ENCODE peak calls at places on chromosomes 13 and 19, in six cellular contexts. W is PC-9, G is ovary, T is heart left ventricle, S is heart right ventricle, L is neural progenitor cell. F is an unnamed sample.

GRCh38 chr13:32940601-32941000 is 75.6 kb upstream of the KL start:
- DNase-seq in W (no peak), G (peak; percentile 37), T (peak; percentile 56), S (peak; percentile 21), L (no peak), F (no peak)

GRCh38 chr13:94596575-94596971 is 621 bp upstream of the TGDS start:
- DNase-seq in W (no peak), G (peak; percentile 54), T (peak; percentile 18), S (peak; percentile 6), L (no peak), F (peak; percentile 26)

GRCh38 chr19:47511128-47511517 is 3.7 kb downstream of the NAPA start:
- DNase-seq in W (no peak), G (peak; percentile 84), T (peak; percentile 81), S (no peak), L (no peak), F (no peak)

GRCh38 chr19:18469245-18470107 is 31.5 kb upstream of the ISYNA1 start:
- DNase-seq in W (no peak), G (peak; percentile 69), T (peak; percentile 67), S (peak; percentile 64), L (peak; percentile 82), F (peak; percentile 73)

GRCh38 chr13:97495678-97496077 is 61.7 kb downstream of the RAP2A start:
- DNase-seq in W (no peak), G (no peak), T (no peak), S (no peak), L (no peak), F (no peak)

GRCh38 chr13:20254076-20254475 is 22.0 kb upstream of the GJB6 start:
- DNase-seq in W (no peak), G (no peak), T (no peak), S (no peak), L (no peak), F (no peak)

GRCh38 chr13:24605923-24606372 is 74.3 kb upstream of the ATP12A start:
- DNase-seq in W (peak; percentile 12), G (no peak), T (no peak), S (no peak), L (peak; percentile 36), F (no peak)

GRCh38 chr13:114004416-114005205 is 30.7 kb upstream of the C13orf46 start:
- DNase-seq in W (peak; percentile 53), G (no peak), T (peak; percentile 62), S (no peak), L (no peak), F (no peak)

GRCh38 chr13:55464222-55464621 is 1676.5 kb upstream of the PRR20A start:
- DNase-seq in W (no peak), G (no peak), T (no peak), S (no peak), L (no peak), F (no peak)

GRCh38 chr13:109271991-109272454 is 514.4 kb downstream of the IRS2 start:
- DNase-seq in W (peak; percentile 70), G (no peak), T (no peak), S (no peak), L (peak; percentile 60), F (no peak)

GRCh38 chr19:53772943-53773342 is 51.2 kb downstream of the NLRP12 start:
- DNase-seq in W (peak; percentile 56), G (no peak), T (no peak), S (peak; percentile 38), L (peak; percentile 81), F (peak; percentile 56)

GRCh38 chr19:33040994-33041827 is 23.5 kb downstream of the RHPN2 start:
- DNase-seq in W (peak; percentile 86), G (no peak), T (no peak), S (no peak), L (no peak), F (peak; percentile 83)

GRCh38 chr13:57829496-57829895 is 198.0 kb downstream of the PCDH17 start:
- DNase-seq in W (no peak), G (no peak), T (no peak), S (no peak), L (no peak), F (no peak)

GRCh38 chr13:30143671-30144400 is 163.5 kb downstream of the KATNAL1 start:
- DNase-seq in W (no peak), G (no peak), T (no peak), S (no peak), L (no peak), F (no peak)

GRCh38 chr19:459724-460511 is 915 bp downstream of the SHC2 start:
- DNase-seq in W (peak; percentile 51), G (peak; percentile 84), T (peak; percentile 71), S (peak; percentile 70), L (peak; percentile 82), F (peak; percentile 56)

GRCh38 chr13:92460479-92460878 is 766.1 kb upstream of the GPC6 start:
- DNase-seq in W (no peak), G (no peak), T (no peak), S (no peak), L (no peak), F (no peak)

GRCh38 chr19:35986664-35987570 is 8.1 kb upstream of the SDHAF1 start:
- DNase-seq in W (no peak), G (no peak), T (peak; percentile 50), S (peak; percentile 12), L (peak; percentile 76), F (peak; percentile 40)

GRCh38 chr13:101627556-101627943 is 175.1 kb downstream of the ITGBL1 start:
- DNase-seq in W (no peak), G (no peak), T (no peak), S (no peak), L (no peak), F (no peak)

GRCh38 chr19:4909172-4909896 is at the start of gene UHRF1:
- DNase-seq in W (peak; percentile 30), G (no peak), T (no peak), S (no peak), L (peak; percentile 58), F (peak; percentile 48)

GRCh38 chr19:48695743-48696352 is at the start of gene FUT2:
- DNase-seq in W (peak; percentile 65), G (no peak), T (no peak), S (no peak), L (peak; percentile 41), F (peak; percentile 94)

GRCh38 chr19:55931936-55932386 is at the start of gene NLRP13:
- DNase-seq in W (no peak), G (no peak), T (no peak), S (no peak), L (no peak), F (no peak)

GRCh38 chr19:18006895-18007604 is 920 bp upstream of the ARRDC2 start:
- DNase-seq in W (peak; percentile 80), G (peak; percentile 86), T (peak; percentile 82), S (peak; percentile 82), L (peak; percentile 89), F (peak; percentile 87)

GRCh38 chr13:97116754-97117153 is 105.4 kb upstream of the MBNL2 start:
- DNase-seq in W (no peak), G (no peak), T (no peak), S (peak; percentile 31), L (no peak), F (no peak)

GRCh38 chr19:16204005-16204294 is 6.2 kb downstream of the AP1M1 start:
- DNase-seq in W (no peak), G (no peak), T (no peak), S (no peak), L (no peak), F (no peak)

GRCh38 chr13:71217827-71218226 is 649.2 kb downstream of the DACH1 start:
- DNase-seq in W (no peak), G (no peak), T (no peak), S (no peak), L (no peak), F (no peak)

GRCh38 chr19:29752450-29753025 is 37.5 kb upstream of the C19orf12 start:
- DNase-seq in W (no peak), G (no peak), T (no peak), S (no peak), L (no peak), F (no peak)

GRCh38 chr19:47836038-47836437 is 14.3 kb downstream of the CRX start:
- DNase-seq in W (no peak), G (no peak), T (no peak), S (no peak), L (no peak), F (no peak)

DNA sequence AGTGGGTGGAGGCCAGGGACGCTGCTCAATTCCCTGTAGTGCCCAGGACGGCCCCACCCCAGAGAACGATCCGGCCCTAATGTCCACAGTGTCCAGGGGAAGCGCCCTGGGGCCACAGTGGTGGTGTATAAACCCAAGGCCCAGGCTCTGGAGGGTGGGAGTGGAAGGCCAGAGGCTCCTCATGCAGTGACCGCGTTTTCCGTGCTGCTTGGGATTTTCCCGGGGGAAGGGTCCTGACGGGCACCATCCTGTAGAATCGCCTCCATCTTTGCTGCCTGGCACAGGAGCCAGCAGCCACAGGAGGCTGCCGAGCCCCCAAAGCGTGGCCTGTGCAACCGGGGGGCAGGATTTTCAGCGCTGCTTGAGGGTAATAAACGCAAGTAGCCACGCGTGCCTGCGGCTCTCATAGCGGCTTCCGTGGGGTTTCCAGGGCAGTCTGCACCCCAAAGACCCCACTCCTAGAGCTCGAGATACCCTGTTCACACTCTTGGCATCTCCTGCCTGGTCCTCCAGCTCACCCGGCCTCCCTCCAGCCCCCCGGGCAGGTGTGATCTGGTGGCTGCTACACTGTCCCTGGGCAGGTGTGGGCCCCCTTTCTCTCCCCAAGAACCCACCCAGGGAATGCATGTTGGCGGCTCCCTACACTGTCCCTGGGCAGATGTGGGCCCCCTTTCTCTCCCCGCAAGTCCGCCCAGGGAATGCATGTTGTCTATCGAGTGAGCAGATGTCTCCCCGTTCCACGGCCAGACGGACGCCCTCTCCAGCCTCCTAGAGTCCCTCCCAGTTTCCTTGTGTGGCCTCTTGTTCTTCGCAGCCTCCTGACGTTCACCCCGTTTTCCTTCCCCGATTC is 2.2 kb downstream of the NCLN start:
- DNase-seq in W (no peak), G (peak; percentile 36), T (no peak), S (no peak), L (no peak), F (no peak)
- H3K4me3 ChIP-seq in W (no peak overlapping the region), G (no peak overlapping the region), T (no peak overlapping the region), S (no peak overlapping the region), L (no peak overlapping the region), F (peak overlapping the region; percentile 15)

DNA sequence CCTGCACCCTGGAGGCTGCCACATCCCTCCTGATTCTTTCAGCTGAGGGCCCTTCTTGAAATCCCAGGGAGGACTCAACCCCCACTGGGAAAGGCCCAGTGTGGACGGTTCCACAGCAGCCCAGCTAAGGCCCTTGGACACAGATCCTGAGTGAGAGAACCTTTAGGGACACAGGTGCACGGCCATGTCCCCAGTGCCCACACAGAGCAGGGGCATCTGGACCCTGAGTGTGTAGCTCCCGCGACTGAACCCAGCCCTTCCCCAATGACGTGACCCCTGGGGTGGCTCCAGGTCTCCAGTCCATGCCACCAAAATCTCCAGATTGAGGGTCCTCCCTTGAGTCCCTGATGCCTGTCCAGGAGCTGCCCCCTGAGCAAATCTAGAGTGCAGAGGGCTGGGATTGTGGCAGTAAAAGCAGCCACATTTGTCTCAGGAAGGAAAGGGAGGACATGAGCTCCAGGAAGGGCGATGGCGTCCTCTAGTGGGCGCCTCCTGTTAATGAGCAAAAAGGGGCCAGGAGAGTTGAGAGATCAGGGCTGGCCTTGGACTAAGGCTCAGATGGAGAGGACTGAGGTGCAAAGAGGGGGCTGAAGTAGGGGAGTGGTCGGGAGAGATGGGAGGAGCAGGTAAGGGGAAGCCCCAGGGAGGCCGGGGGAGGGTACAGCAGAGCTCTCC is 6.9 kb upstream of the CEACAM5 start:
- DNase-seq in W (no peak), G (no peak), T (no peak), S (no peak), L (no peak), F (peak; percentile 65)
- TF ChIP-seq CTCF in W (peak; percentile 55), G (no peak), T (no peak), S (no peak), L (no peak), F (peak; percentile 58)

GRCh38 chr19:13100871-13101589 is 1.6 kb downstream of the LYL1 start:
- DNase-seq in W (no peak), G (peak; percentile 46), T (peak; percentile 32), S (no peak), L (no peak), F (no peak)
- H3K27ac ChIP-seq in W (no peak overlapping the region), G (no peak overlapping the region), T (peak overlapping the region; percentile 95), S (peak overlapping the region; percentile 90), L (no peak overlapping the region), F (no peak overlapping the region)

GRCh38 chr13:36344173-36344572 is 2.0 kb downstream of the SPART start:
- DNase-seq in W (no peak), G (no peak), T (no peak), S (no peak), L (no peak), F (no peak)
- H3K4me3 ChIP-seq in W (peak overlapping the region; percentile 92), G (peak overlapping the region; percentile 96), T (peak overlapping the region; percentile 80), S (no peak overlapping the region), L (peak overlapping the region; percentile 77), F (no peak overlapping the region)